ENCODE peak calls at places on chromosomes 13 and 19, in eight cellular contexts. One of them, this sample, is unnamed.

GRCh38 chr13:38418286-38418685 is 68.6 kb downstream of the UFM1 start:
- DNase-seq in CD4-positive, alpha-beta T cell: no peak
- DNase-seq in T-cell: no peak
- DNase-seq in HuH-7.5: no peak
- DNase-seq in NCI-H187: no peak
- DNase-seq in NCI-H1105: no peak
- DNase-seq in NCI-H1092: no peak
- DNase-seq in ascending aorta: no peak
- DNase-seq in this sample: no peak

GRCh38 chr13:20118268-20119140 is 42.3 kb downstream of the GJA3 start:
- DNase-seq in CD4-positive, alpha-beta T cell: peak
- DNase-seq in T-cell: peak
- DNase-seq in HuH-7.5: no peak
- DNase-seq in NCI-H1092: no peak
- DNase-seq in ascending aorta: peak
- DNase-seq in NCI-H1105: no peak
- DNase-seq in NCI-H187: no peak
- DNase-seq in this sample: no peak

GRCh38 chr13:49641810-49642291 is 13.5 kb downstream of the ARL11 start:
- DNase-seq in ascending aorta: peak
- DNase-seq in NCI-H1092: no peak
- DNase-seq in CD4-positive, alpha-beta T cell: no peak
- DNase-seq in HuH-7.5: no peak
- DNase-seq in NCI-H1105: no peak
- DNase-seq in T-cell: no peak
- DNase-seq in NCI-H187: no peak
- DNase-seq in this sample: no peak

GRCh38 chr19:8487137-8487851 is 15.1 kb downstream of the PRAM1 start:
- DNase-seq in NCI-H187: no peak
- DNase-seq in ascending aorta: no peak
- DNase-seq in HuH-7.5: no peak
- DNase-seq in NCI-H1092: no peak
- DNase-seq in T-cell: peak
- DNase-seq in CD4-positive, alpha-beta T cell: peak
- DNase-seq in NCI-H1105: no peak
- DNase-seq in this sample: no peak

GRCh38 chr19:45475537-45476348 is 7.9 kb downstream of the FOSB start:
- DNase-seq in T-cell: no peak
- DNase-seq in CD4-positive, alpha-beta T cell: no peak
- DNase-seq in NCI-H187: no peak
- DNase-seq in ascending aorta: no peak
- DNase-seq in NCI-H1092: no peak
- DNase-seq in NCI-H1105: no peak
- DNase-seq in HuH-7.5: no peak
- DNase-seq in this sample: no peak

GRCh38 chr19:42540071-42540553 is 11.8 kb upstream of the CEACAM1 start:
- DNase-seq in ascending aorta: peak
- DNase-seq in NCI-H187: no peak
- DNase-seq in T-cell: no peak
- DNase-seq in HuH-7.5: no peak
- DNase-seq in NCI-H1092: peak
- DNase-seq in CD4-positive, alpha-beta T cell: no peak
- DNase-seq in NCI-H1105: peak
- DNase-seq in this sample: peak

GRCh38 chr13:42780044-42780443 is 1.3 kb upstream of the FAM216B start:
- DNase-seq in ascending aorta: no peak
- DNase-seq in NCI-H1092: no peak
- DNase-seq in CD4-positive, alpha-beta T cell: no peak
- DNase-seq in HuH-7.5: no peak
- DNase-seq in NCI-H1105: no peak
- DNase-seq in NCI-H187: no peak
- DNase-seq in T-cell: no peak
- DNase-seq in this sample: no peak

GRCh38 chr19:29576043-29576442 is 30.0 kb upstream of the POP4 start:
- DNase-seq in T-cell: no peak
- DNase-seq in NCI-H187: no peak
- DNase-seq in ascending aorta: no peak
- DNase-seq in NCI-H1105: no peak
- DNase-seq in CD4-positive, alpha-beta T cell: no peak
- DNase-seq in NCI-H1092: no peak
- DNase-seq in HuH-7.5: no peak
- DNase-seq in this sample: no peak

GRCh38 chr19:47427241-47428176 is 8.2 kb upstream of the MEIS3 start:
- DNase-seq in ascending aorta: no peak
- DNase-seq in NCI-H187: peak
- DNase-seq in T-cell: peak
- DNase-seq in HuH-7.5: peak
- DNase-seq in NCI-H1105: peak
- DNase-seq in CD4-positive, alpha-beta T cell: peak
- DNase-seq in NCI-H1092: peak
- DNase-seq in this sample: peak

GRCh38 chr13:114077938-114078335 is 54.5 kb downstream of the RASA3 start:
- DNase-seq in ascending aorta: peak
- DNase-seq in NCI-H187: no peak
- DNase-seq in CD4-positive, alpha-beta T cell: peak
- DNase-seq in T-cell: no peak
- DNase-seq in NCI-H1092: no peak
- DNase-seq in NCI-H1105: no peak
- DNase-seq in HuH-7.5: no peak
- DNase-seq in this sample: no peak

GRCh38 chr19:38304866-38305429 is 897 bp downstream of the C19orf33 start:
- DNase-seq in NCI-H1092: no peak
- DNase-seq in NCI-H187: peak
- DNase-seq in NCI-H1105: peak
- DNase-seq in ascending aorta: no peak
- DNase-seq in HuH-7.5: peak
- DNase-seq in T-cell: no peak
- DNase-seq in CD4-positive, alpha-beta T cell: no peak
- DNase-seq in this sample: peak

GRCh38 chr19:33458807-33459206 is 62.8 kb downstream of the PEPD start:
- DNase-seq in ascending aorta: peak
- DNase-seq in T-cell: no peak
- DNase-seq in CD4-positive, alpha-beta T cell: no peak
- DNase-seq in NCI-H187: no peak
- DNase-seq in HuH-7.5: no peak
- DNase-seq in NCI-H1092: no peak
- DNase-seq in NCI-H1105: no peak
- DNase-seq in this sample: no peak

GRCh38 chr13:80666782-80667537 is 326.0 kb upstream of the SPRY2 start:
- DNase-seq in NCI-H1105: no peak
- DNase-seq in ascending aorta: no peak
- DNase-seq in NCI-H1092: no peak
- DNase-seq in CD4-positive, alpha-beta T cell: no peak
- DNase-seq in HuH-7.5: no peak
- DNase-seq in T-cell: no peak
- DNase-seq in NCI-H187: no peak
- DNase-seq in this sample: no peak

GRCh38 chr13:46629811-46630413 is 76.9 kb downstream of the LRCH1 start:
- DNase-seq in NCI-H1105: no peak
- DNase-seq in ascending aorta: no peak
- DNase-seq in CD4-positive, alpha-beta T cell: no peak
- DNase-seq in NCI-H1092: no peak
- DNase-seq in T-cell: no peak
- DNase-seq in NCI-H187: no peak
- DNase-seq in HuH-7.5: no peak
- DNase-seq in this sample: no peak

GRCh38 chr13:38905861-38906260 is 84.8 kb downstream of the STOML3 start:
- DNase-seq in NCI-H187: no peak
- DNase-seq in CD4-positive, alpha-beta T cell: no peak
- DNase-seq in NCI-H1092: no peak
- DNase-seq in NCI-H1105: no peak
- DNase-seq in T-cell: no peak
- DNase-seq in HuH-7.5: no peak
- DNase-seq in ascending aorta: no peak
- DNase-seq in this sample: no peak

GRCh38 chr13:110173247-110173818 is 133.6 kb downstream of the COL4A1 start:
- DNase-seq in HuH-7.5: no peak
- DNase-seq in NCI-H1092: no peak
- DNase-seq in NCI-H187: no peak
- DNase-seq in NCI-H1105: no peak
- DNase-seq in CD4-positive, alpha-beta T cell: no peak
- DNase-seq in ascending aorta: no peak
- DNase-seq in T-cell: no peak
- DNase-seq in this sample: no peak